ENCODE peak calls at places on chromosomes 13 and 19, in five cellular contexts. E is Panc1, T is transverse colon, F is SK-N-SH, B is breast epithelium. W is an unnamed sample.
A peak's percentile ranks its signal among the peaks of the same experiment; 100 is the strongest.

GRCh38 chr19:7478843-7479227 is 10.0 kb downstream of the PEX11G start:
- DNase-seq in T (no peak), E (no peak), F (peak; percentile 29), B (no peak), W (no peak)

GRCh38 chr19:36067681-36068080 is 13.0 kb downstream of the WDR62 start:
- DNase-seq in E (no peak), B (no peak), F (no peak), T (no peak), W (no peak)

GRCh38 chr13:97113231-97114001 is 108.7 kb upstream of the MBNL2 start:
- DNase-seq in F (no peak), B (no peak), T (no peak), E (no peak), W (no peak)

GRCh38 chr19:58569943-58570670 is 3.0 kb downstream of the MZF1 start:
- DNase-seq in T (peak; percentile 8), E (no peak), F (no peak), B (peak; percentile 48), W (no peak)

GRCh38 chr13:93847162-93847561 is 620.6 kb downstream of the GPC6 start:
- DNase-seq in E (no peak), F (no peak), T (no peak), B (no peak), W (no peak)

GRCh38 chr19:5173993-5174392 is 166.6 kb downstream of the PTPRS start:
- DNase-seq in F (no peak), T (no peak), E (no peak), B (no peak), W (no peak)

GRCh38 chr13:31227870-31228269 is 28.1 kb downstream of the B3GLCT start:
- DNase-seq in E (no peak), F (no peak), B (no peak), T (no peak), W (no peak)

GRCh38 chr19:53254451-53255341 is at the start of gene ZNF677:
- DNase-seq in E (peak; percentile 32), T (peak; percentile 72), F (peak; percentile 94), B (peak; percentile 91), W (no peak)

GRCh38 chr13:97749174-97749573 is 204.3 kb upstream of the IPO5 start:
- DNase-seq in F (no peak), T (no peak), E (no peak), B (no peak), W (no peak)

GRCh38 chr13:46334008-46334407 is 53.0 kb downstream of the RUBCNL start:
- DNase-seq in F (no peak), E (no peak), B (no peak), T (no peak), W (no peak)

GRCh38 chr19:20315543-20315942 is 148.5 kb downstream of the ZNF486 start:
- DNase-seq in T (no peak), B (no peak), F (peak; percentile 66), E (no peak), W (no peak)

GRCh38 chr19:16400911-16401675 is 70.7 kb downstream of the EPS15L1 start:
- DNase-seq in E (no peak), B (no peak), F (no peak), T (no peak), W (no peak)

GRCh38 chr19:33470686-33471085 is 50.9 kb downstream of the PEPD start:
- DNase-seq in F (peak; percentile 53), B (no peak), E (no peak), T (no peak), W (no peak)

GRCh38 chr13:45370922-45371406 is 30.0 kb upstream of the TPT1 start:
- DNase-seq in B (peak; percentile 71), T (peak; percentile 71), E (no peak), F (peak; percentile 34), W (peak; percentile 63)

GRCh38 chr13:21259571-21260455 is 83.4 kb downstream of the MRPL57 start:
- DNase-seq in F (no peak), E (no peak), T (no peak), B (no peak), W (no peak)

GRCh38 chr13:33911521-33911920 is 93.6 kb downstream of the RFC3 start:
- DNase-seq in F (no peak), T (no peak), B (no peak), E (no peak), W (no peak)

GRCh38 chr19:42229855-42230331 is 9.8 kb downstream of the ZNF526 start:
- DNase-seq in B (no peak), T (no peak), F (no peak), E (no peak), W (no peak)

GRCh38 chr13:34546841-34547240 is 395.2 kb upstream of the NBEA start:
- DNase-seq in B (no peak), F (no peak), T (no peak), E (no peak), W (no peak)

GRCh38 chr13:48626077-48626449 is 27.7 kb upstream of the CYSLTR2 start:
- DNase-seq in B (no peak), F (no peak), E (no peak), T (no peak), W (no peak)
- TF ChIP-seq POLR2AphosphoS5 in B (no peak), F (no peak), E (no peak), T (no peak), W (no peak)

GRCh38 chr19:38335949-38336637 is 463 bp downstream of the CATSPERG start:
- DNase-seq in T (peak; percentile 98), F (peak; percentile 92), E (peak; percentile 83), B (peak; percentile 94), W (peak; percentile 94)
- TF ChIP-seq POLR2AphosphoS5 in T (peak; percentile 83), F (peak; percentile 9), E (no peak), B (no peak), W (no peak)

DNA sequence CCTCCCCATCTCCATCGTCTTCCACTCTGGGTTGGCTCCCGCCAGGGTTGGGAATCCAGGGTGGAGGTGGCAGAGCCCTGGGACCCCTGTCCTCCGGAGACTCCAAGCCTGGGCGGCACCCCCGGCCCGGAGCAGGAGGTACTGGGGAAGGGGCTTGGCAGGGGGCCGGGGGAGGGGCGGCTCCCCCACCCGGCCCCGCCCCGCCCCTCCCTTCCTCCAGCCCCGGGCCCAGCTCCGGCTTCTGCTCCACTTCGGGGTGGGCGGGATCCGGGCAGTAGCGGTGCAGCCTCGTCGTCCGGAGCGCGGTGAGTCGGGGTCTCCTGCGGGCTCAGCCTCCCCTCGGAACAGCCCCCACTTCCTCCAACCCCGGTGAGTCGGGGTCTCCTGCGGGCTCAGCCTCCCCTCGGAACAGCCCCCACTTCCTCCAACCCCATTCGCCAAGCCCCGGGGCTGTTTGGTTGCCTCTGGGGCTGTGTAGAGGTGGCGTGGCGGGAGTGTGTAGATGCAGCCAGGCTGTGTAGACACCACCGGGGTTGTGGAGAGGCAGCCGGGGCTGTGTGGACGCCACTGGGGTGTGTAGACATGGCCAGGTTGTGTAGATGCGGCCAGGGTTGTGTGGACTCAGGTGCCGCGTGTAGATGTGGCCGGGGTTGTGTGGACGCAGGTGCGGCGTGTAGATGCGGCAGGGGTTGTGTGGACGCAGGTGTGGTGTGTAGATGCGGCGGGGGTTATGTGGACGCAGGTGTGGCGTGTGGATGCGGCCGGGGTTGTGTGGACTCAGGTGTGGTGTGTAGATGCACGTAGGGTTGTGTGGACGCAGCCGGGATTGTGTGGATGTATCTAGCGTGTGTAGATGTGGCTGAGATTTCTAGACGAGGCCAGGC is at the start of gene TMPRSS9:
- DNase-seq in B (no peak), F (peak; percentile 60), E (no peak), T (no peak), W (no peak)
- TF ChIP-seq POLR2AphosphoS5 in B (no peak), F (no peak), E (no peak), T (no peak), W (no peak)

DNA sequence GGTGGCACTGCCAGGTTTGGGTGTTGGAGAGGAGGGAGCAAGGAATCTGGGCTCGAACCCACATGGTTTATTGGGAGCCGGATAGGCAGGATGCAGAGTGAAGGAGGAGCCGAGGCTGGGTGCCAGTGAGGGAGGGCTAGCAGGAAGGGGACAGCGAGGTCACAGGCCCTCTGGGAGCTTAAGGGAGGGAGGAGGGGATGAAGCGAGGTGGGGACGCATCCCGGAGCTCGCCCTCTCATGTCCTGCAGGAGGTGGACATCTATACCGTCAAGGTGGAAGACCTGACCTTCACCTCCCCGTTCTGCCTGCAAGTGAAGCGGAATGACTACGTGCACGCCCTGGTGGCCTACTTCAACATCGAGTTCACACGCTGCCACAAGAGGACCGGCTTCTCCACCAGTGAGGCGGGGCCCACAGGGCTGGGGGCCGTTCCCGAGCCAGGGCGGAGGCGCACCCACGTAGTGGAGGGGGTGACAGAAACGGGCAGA is 3.5 kb upstream of the ADM5 start:
- DNase-seq in F (no peak), B (no peak), T (no peak), E (no peak), W (no peak)
- TF ChIP-seq POLR2AphosphoS5 in F (no peak), B (no peak), T (no peak), E (no peak), W (peak; percentile 77)

GRCh38 chr19:55683449-55684261 is 8.6 kb downstream of the EPN1 start:
- DNase-seq in T (peak; percentile 74), B (no peak), F (no peak), E (no peak), W (no peak)
- TF ChIP-seq POLR2AphosphoS5 in T (peak; percentile 34), B (no peak), F (no peak), E (no peak), W (peak; percentile 15)

GRCh38 chr19:18292810-18293641 is 11.6 kb upstream of the JUND start:
- DNase-seq in T (peak; percentile 79), F (peak; percentile 92), E (no peak), B (peak; percentile 70), W (no peak)
- TF ChIP-seq POLR2AphosphoS5 in T (peak; percentile 65), F (no peak), E (no peak), B (no peak), W (no peak)